ENCODE peak calls at places on chromosomes 16 and 17, in four cellular contexts. One of them, this sample, is unnamed.
A peak's percentile ranks its signal among the peaks of the same experiment; 100 is the strongest.

GRCh38 chr17:55620023-55620422 is 102.6 kb downstream of the TMEM100 start:
- DNase-seq in H1: no peak
- DNase-seq in SK-N-SH: no peak
- DNase-seq in sigmoid colon: no peak
- DNase-seq in this sample: no peak

GRCh38 chr17:47829870-47830269 is 1.5 kb downstream of the MRPL10 start:
- DNase-seq in H1: no peak
- DNase-seq in SK-N-SH: no peak
- DNase-seq in sigmoid colon: no peak
- DNase-seq in this sample: no peak

GRCh38 chr16:11890231-11890630 is 25.5 kb downstream of the GSPT1 start:
- DNase-seq in H1: no peak
- DNase-seq in SK-N-SH: no peak
- DNase-seq in sigmoid colon: no peak
- DNase-seq in this sample: no peak

GRCh38 chr16:89489040-89489721 is 1.2 kb downstream of the ANKRD11 start:
- DNase-seq in H1: peak; percentile 59
- DNase-seq in SK-N-SH: peak; percentile 85
- DNase-seq in sigmoid colon: peak; percentile 95
- DNase-seq in this sample: peak; percentile 93

GRCh38 chr17:34306466-34306865 is 12.8 kb upstream of the CCL8 start:
- DNase-seq in H1: peak; percentile 19
- DNase-seq in SK-N-SH: peak; percentile 32
- DNase-seq in sigmoid colon: no peak
- DNase-seq in this sample: no peak

GRCh38 chr16:89697161-89697615 is 4.3 kb downstream of the SPATA2L start:
- DNase-seq in H1: no peak
- DNase-seq in SK-N-SH: peak; percentile 50
- DNase-seq in sigmoid colon: no peak
- DNase-seq in this sample: peak; percentile 85

GRCh38 chr16:4376820-4377572 is 5.3 kb downstream of the VASN start:
- DNase-seq in H1: no peak
- DNase-seq in SK-N-SH: no peak
- DNase-seq in sigmoid colon: no peak
- DNase-seq in this sample: no peak

GRCh38 chr17:72536788-72537187 is 416.0 kb downstream of the SOX9 start:
- DNase-seq in H1: no peak
- DNase-seq in SK-N-SH: no peak
- DNase-seq in sigmoid colon: no peak
- DNase-seq in this sample: no peak

GRCh38 chr17:77455878-77456234 is 315.1 kb downstream of the SEC14L1 start:
- DNase-seq in H1: no peak
- DNase-seq in SK-N-SH: no peak
- DNase-seq in sigmoid colon: no peak
- DNase-seq in this sample: no peak

GRCh38 chr17:43377056-43377810 is 21.6 kb upstream of the ARL4D start:
- DNase-seq in H1: no peak
- DNase-seq in SK-N-SH: no peak
- DNase-seq in sigmoid colon: no peak
- DNase-seq in this sample: peak; percentile 70

GRCh38 chr17:73592531-73592961 is 51.7 kb downstream of the SDK2 start:
- DNase-seq in H1: no peak
- DNase-seq in SK-N-SH: no peak
- DNase-seq in sigmoid colon: no peak
- DNase-seq in this sample: no peak

GRCh38 chr17:7292729-7293128 is 1.7 kb downstream of the YBX2 start:
- DNase-seq in H1: no peak
- DNase-seq in SK-N-SH: peak; percentile 35
- DNase-seq in sigmoid colon: no peak
- DNase-seq in this sample: no peak

GRCh38 chr17:50677851-50678375 is 29.8 kb downstream of the ANKRD40 start:
- DNase-seq in H1: no peak
- DNase-seq in SK-N-SH: no peak
- DNase-seq in sigmoid colon: no peak
- DNase-seq in this sample: no peak

GRCh38 chr17:802481-802880 is 20.3 kb downstream of the MRM3 start:
- DNase-seq in H1: no peak
- DNase-seq in SK-N-SH: no peak
- DNase-seq in sigmoid colon: no peak
- DNase-seq in this sample: no peak

GRCh38 chr17:7972131-7972785 is 30.2 kb upstream of the GUCY2D start:
- DNase-seq in H1: no peak
- DNase-seq in SK-N-SH: no peak
- DNase-seq in sigmoid colon: peak; percentile 50
- DNase-seq in this sample: no peak

GRCh38 chr17:31803494-31804213 is 55.4 kb downstream of the COPRS start:
- DNase-seq in H1: no peak
- DNase-seq in SK-N-SH: no peak
- DNase-seq in sigmoid colon: no peak
- DNase-seq in this sample: no peak

GRCh38 chr17:57145347-57145746 is 60.3 kb downstream of the AKAP1 start:
- DNase-seq in H1: no peak
- DNase-seq in SK-N-SH: no peak
- DNase-seq in sigmoid colon: no peak
- DNase-seq in this sample: no peak

GRCh38 chr16:89658221-89658879 is 714 bp downstream of the SPATA33 start:
- DNase-seq in H1: no peak
- DNase-seq in SK-N-SH: peak; percentile 71
- DNase-seq in sigmoid colon: no peak
- DNase-seq in this sample: peak; percentile 83

GRCh38 chr17:72600934-72601333 is 480.1 kb downstream of the SOX9 start:
- DNase-seq in H1: no peak
- DNase-seq in SK-N-SH: no peak
- DNase-seq in sigmoid colon: no peak
- DNase-seq in this sample: no peak

GRCh38 chr16:19963306-19963705 is 78.7 kb upstream of the GPRC5B start:
- DNase-seq in H1: no peak
- DNase-seq in SK-N-SH: no peak
- DNase-seq in sigmoid colon: no peak
- DNase-seq in this sample: no peak

GRCh38 chr17:66353937-66354401 is 51.6 kb downstream of the PRKCA start:
- DNase-seq in H1: no peak
- DNase-seq in SK-N-SH: no peak
- DNase-seq in sigmoid colon: no peak
- DNase-seq in this sample: no peak

DNA sequence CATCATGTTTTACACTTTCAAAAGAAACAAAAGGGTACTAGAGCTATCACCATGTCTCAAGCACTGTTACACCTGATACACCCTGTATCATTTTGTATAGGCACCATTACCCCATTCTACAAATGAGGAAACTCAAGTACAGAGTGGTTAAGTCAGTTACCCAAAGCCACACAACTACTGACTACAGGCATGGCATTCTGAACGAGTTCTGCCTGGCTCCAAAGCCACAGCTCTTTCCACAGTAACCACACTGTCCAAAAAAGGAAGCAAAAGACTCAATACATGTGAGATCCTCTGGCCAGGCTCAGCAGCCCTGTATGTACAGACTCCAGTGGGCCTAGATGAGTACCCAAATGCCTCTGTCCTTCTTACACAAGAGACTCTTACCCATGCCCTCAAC is 4.7 kb downstream of the DYNC1LI2 start:
- DNase-seq in H1: no peak
- DNase-seq in SK-N-SH: no peak
- DNase-seq in sigmoid colon: no peak
- DNase-seq in this sample: peak; percentile 62
- H3K36me3 ChIP-seq in H1: peaks cover 74% of the 10 kb centered on the region
- H3K36me3 ChIP-seq in SK-N-SH: peaks cover 68% of the 10 kb centered on the region
- H3K36me3 ChIP-seq in sigmoid colon: peaks cover 11% of the 10 kb centered on the region
- H3K36me3 ChIP-seq in this sample: peaks cover 9% of the 10 kb centered on the region

GRCh38 chr17:80987941-80988461 is 3.6 kb upstream of the CHMP6 start:
- DNase-seq in H1: no peak
- DNase-seq in SK-N-SH: peak; percentile 30
- DNase-seq in sigmoid colon: no peak
- DNase-seq in this sample: no peak
- TF ChIP-seq POLR2AphosphoS5 in H1: no peak
- TF ChIP-seq POLR2AphosphoS5 in SK-N-SH: no peak
- TF ChIP-seq POLR2AphosphoS5 in sigmoid colon: no peak
- TF ChIP-seq POLR2AphosphoS5 in this sample: no peak

DNA sequence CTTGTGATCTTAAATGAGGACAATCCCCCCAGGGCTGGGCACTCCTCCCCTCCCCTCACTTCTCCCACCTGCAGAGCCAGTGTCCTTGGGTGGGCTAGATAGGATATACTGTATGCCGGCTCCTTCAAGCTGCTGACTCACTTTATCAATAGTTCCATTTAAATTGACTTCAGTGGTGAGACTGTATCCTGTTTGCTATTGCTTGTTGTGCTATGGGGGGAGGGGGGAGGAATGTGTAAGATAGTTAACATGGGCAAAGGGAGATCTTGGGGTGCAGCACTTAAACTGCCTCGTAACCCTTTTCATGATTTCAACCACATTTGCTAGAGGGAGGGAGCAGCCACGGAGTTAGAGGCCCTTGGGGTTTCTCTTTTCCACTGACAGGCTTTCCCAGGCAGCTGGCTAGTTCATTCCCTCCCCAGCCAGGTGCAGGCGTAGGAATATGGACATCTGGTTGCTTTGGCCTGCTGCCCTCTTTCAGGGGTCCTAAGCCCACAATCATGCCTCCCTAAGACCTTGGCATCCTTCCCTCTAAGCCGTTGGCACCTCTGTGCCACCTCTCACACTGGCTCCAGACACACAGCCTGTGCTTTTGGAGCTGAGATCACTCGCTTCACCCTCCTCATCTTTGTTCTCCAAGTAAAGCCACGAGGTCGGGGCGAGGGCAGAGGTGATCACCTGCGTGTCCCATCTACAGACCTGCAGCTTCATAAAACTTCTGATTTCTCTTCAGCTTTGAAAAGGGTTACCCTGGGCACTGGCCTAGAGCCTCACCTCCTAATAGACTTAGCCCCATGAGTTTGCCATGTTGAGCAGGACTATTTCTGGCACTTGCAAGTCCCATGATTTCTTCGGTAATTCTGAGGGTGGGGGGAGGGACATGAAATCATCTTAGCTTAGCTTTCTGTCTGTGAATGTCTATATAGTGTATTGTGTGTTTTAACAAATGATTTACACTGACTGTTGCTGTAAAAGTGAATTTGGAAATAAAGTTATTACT is 28.6 kb downstream of the STH start:
- DNase-seq in H1: no peak
- DNase-seq in SK-N-SH: no peak
- DNase-seq in sigmoid colon: no peak
- DNase-seq in this sample: no peak
- H3K36me3 ChIP-seq in H1: peaks cover 33% of the 10 kb centered on the region
- H3K36me3 ChIP-seq in SK-N-SH: peaks cover 47% of the 10 kb centered on the region
- H3K36me3 ChIP-seq in sigmoid colon: peaks cover 20% of the 10 kb centered on the region
- H3K36me3 ChIP-seq in this sample: peaks cover 66% of the 10 kb centered on the region

GRCh38 chr17:76382803-76383644 is 1.4 kb upstream of the SPHK1 start:
- DNase-seq in H1: no peak
- DNase-seq in SK-N-SH: peak; percentile 82
- DNase-seq in sigmoid colon: no peak
- DNase-seq in this sample: peak; percentile 90

GRCh38 chr17:76383645-76384221 is 676 bp upstream of the SPHK1 start:
- DNase-seq in H1: no peak
- DNase-seq in SK-N-SH: peak; percentile 90
- DNase-seq in sigmoid colon: no peak
- DNase-seq in this sample: no peak

GRCh38 chr17:76379646-76380376 is 4.6 kb upstream of the SPHK1 start:
- DNase-seq in H1: no peak
- DNase-seq in SK-N-SH: peak; percentile 27
- DNase-seq in sigmoid colon: no peak
- DNase-seq in this sample: no peak

GRCh38 chr17:76382305-76382802 is 2.1 kb upstream of the SPHK1 start:
- DNase-seq in H1: no peak
- DNase-seq in SK-N-SH: peak; percentile 54
- DNase-seq in sigmoid colon: no peak
- DNase-seq in this sample: peak; percentile 86

DNA sequence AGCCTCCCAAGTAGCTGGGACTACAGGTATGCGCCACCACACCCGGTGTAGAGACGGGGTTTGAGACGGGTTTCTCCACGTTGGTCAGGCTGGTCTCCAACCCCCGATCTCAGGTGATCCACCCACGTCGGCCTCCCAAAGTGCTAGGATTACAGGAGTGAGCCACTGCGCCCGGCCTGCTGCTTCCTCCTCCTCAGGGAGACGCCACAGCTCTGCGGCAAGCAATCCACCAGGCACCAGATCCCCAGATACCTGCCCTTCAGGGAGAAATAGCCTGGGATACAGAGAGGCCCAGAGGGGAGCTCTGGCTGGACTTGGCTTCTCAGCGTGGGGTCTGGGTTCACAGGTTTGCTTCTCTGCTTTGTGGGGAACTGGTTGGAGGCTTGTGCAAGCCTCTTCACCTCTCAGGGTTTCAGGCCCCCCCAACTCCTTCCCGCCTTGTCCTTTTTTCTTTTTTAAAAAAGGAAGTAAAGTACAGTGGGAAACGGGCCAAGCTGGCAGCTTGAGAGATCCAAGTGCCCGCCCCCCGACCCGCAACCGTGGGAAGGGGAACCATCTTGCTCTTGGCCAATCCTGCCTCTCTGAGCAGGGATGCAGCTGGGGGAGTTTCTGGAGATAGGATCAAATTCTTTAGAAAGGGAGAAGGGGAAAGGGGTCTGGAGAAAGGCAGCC is 2.6 kb upstream of the SPHK1 start:
- DNase-seq in H1: no peak
- DNase-seq in SK-N-SH: peak; percentile 38
- DNase-seq in sigmoid colon: no peak
- DNase-seq in this sample: no peak
- TF ChIP-seq POLR2AphosphoS5 in H1: no peak
- TF ChIP-seq POLR2AphosphoS5 in SK-N-SH: no peak
- TF ChIP-seq POLR2AphosphoS5 in sigmoid colon: no peak
- TF ChIP-seq POLR2AphosphoS5 in this sample: no peak

DNA sequence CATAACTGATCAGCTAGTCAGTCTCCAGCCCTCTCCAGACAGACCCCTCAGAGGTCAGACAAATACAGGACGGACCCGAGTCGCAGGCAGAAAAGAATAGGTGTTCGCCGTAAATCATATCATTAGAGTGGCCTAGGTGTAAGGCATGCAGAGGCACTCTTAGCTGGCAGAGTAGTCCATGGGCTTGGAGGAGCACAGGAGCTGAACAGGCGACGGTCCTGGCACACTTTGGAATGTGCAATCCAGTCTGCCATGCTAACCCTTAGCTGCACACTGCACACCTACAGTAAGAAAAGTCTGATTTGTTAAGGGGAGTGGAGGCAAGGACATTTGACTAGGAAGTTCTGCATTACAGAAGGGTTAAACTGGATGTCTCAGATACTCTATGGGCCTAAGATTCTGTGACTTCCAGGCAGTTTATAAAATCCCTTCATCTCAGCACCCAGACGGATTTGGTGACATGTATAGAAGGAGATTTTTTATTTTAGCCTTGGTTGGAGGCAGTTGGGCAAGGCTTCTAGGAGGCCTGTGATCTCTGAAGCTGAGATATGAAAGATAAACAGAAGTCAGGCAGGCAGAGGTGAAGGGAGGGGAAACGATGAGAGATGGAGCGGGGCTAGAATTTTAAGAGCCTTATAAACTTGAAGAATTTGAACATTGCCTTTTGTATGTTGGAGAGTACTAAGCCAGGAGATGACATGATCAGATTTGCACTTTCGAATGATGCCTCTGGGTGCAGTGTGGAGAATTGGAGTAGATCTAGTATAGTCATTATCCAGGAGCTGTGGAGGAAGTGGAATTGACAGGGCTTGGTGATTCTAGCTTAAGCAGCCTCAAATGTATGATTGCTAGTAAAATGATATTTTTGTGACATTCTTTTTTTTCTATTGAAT is 34.6 kb upstream of the SLC5A11 start:
- DNase-seq in H1: no peak
- DNase-seq in SK-N-SH: no peak
- DNase-seq in sigmoid colon: no peak
- DNase-seq in this sample: no peak
- H3K36me3 ChIP-seq in H1: peaks cover 98% of the 10 kb centered on the region
- H3K36me3 ChIP-seq in SK-N-SH: peaks cover 86% of the 10 kb centered on the region
- H3K36me3 ChIP-seq in sigmoid colon: peaks cover 74% of the 10 kb centered on the region
- H3K36me3 ChIP-seq in this sample: peaks cover 79% of the 10 kb centered on the region

GRCh38 chr17:21019976-21020575 is 22.7 kb downstream of the USP22 start:
- DNase-seq in H1: no peak
- DNase-seq in SK-N-SH: peak; percentile 61
- DNase-seq in sigmoid colon: peak; percentile 73
- DNase-seq in this sample: no peak
- TF ChIP-seq POLR2AphosphoS5 in H1: no peak
- TF ChIP-seq POLR2AphosphoS5 in SK-N-SH: no peak
- TF ChIP-seq POLR2AphosphoS5 in sigmoid colon: no peak
- TF ChIP-seq POLR2AphosphoS5 in this sample: no peak